ENCODE peak calls at places on chromosome 17, in ten cellular contexts. P is IMR-90, I is MM.1S, S is HCT116, W is GM12878, C is H1, U is PC-3, Q is K562, F is fibroblast of lung, K is mammary epithelial cell. T is an unnamed sample.
A peak's percentile ranks its signal among the peaks of the same experiment; 100 is the strongest.

GRCh38 chr17:80779961-80780380 is 211.7 kb upstream of the CHMP6 start:
- DNase-seq in F (peak; percentile 19), P (peak; percentile 82), U (no peak), W (no peak), K (no peak), C (no peak), Q (no peak), S (no peak), I (no peak), T (peak; percentile 49)

GRCh38 chr17:9937164-9937835 is 32.2 kb upstream of the RCVRN start:
- DNase-seq in S (no peak), U (no peak), C (no peak), K (no peak), Q (no peak), I (no peak), W (no peak), F (peak; percentile 45), P (no peak), T (peak; percentile 62)

GRCh38 chr17:21687136-21687953 is 5.0 kb upstream of the KCNJ18 start:
- DNase-seq in U (no peak), C (no peak), P (no peak), W (no peak), F (no peak), I (no peak), S (no peak), K (no peak), Q (no peak), T (peak; percentile 85)

GRCh38 chr17:61202564-61202963 is 197.1 kb upstream of the TBX2 start:
- DNase-seq in W (no peak), Q (no peak), U (peak; percentile 34), F (peak; percentile 38), C (no peak), I (no peak), S (no peak), K (no peak), P (peak; percentile 81), T (no peak)

GRCh38 chr17:33292184-33292980 is 713 bp downstream of the ASIC2 start:
- DNase-seq in F (peak; percentile 56), K (peak; percentile 50), P (peak; percentile 20), W (no peak), S (no peak), I (no peak), U (no peak), Q (peak; percentile 11), C (peak; percentile 21), T (no peak)

GRCh38 chr17:1762906-1763829 is 1.3 kb downstream of the SERPINF1 start:
- DNase-seq in S (no peak), W (no peak), Q (peak; percentile 79), I (no peak), U (no peak), K (no peak), F (peak; percentile 72), P (peak; percentile 74), C (no peak), T (peak; percentile 94)

GRCh38 chr17:35467824-35468223 is 19.3 kb upstream of the SLFN13 start:
- DNase-seq in F (no peak), C (no peak), S (no peak), K (no peak), W (no peak), P (no peak), Q (no peak), U (no peak), I (no peak), T (no peak)

GRCh38 chr17:62725791-62726249 is 82.3 kb downstream of the MARCHF10 start:
- DNase-seq in W (no peak), K (peak; percentile 58), P (peak; percentile 64), S (no peak), C (no peak), U (peak; percentile 87), Q (no peak), I (no peak), F (peak; percentile 85), T (no peak)

GRCh38 chr17:21368545-21369246 is 7.5 kb upstream of the KCNJ12 start:
- DNase-seq in C (no peak), S (no peak), I (no peak), W (no peak), U (peak; percentile 72), P (no peak), F (no peak), K (no peak), Q (no peak), T (no peak)

GRCh38 chr17:73901661-73902415 is 257.6 kb upstream of the SDK2 start:
- DNase-seq in S (no peak), P (no peak), U (no peak), K (peak; percentile 3), I (no peak), C (no peak), F (no peak), W (no peak), Q (no peak), T (no peak)

GRCh38 chr17:79861371-79862216 is 22.4 kb upstream of the CBX4 start:
- DNase-seq in P (no peak), U (no peak), Q (no peak), K (no peak), I (no peak), F (no peak), W (no peak), C (no peak), S (no peak), T (peak; percentile 72)

GRCh38 chr17:80826955-80827645 is 164.5 kb upstream of the CHMP6 start:
- DNase-seq in S (no peak), P (peak; percentile 99), W (no peak), F (peak; percentile 99), U (peak; percentile 96), K (peak; percentile 86), Q (no peak), C (no peak), I (no peak), T (peak; percentile 100)

GRCh38 chr17:41777579-41778188 is 8.8 kb downstream of the JUP start:
- DNase-seq in W (no peak), F (peak; percentile 94), C (no peak), S (no peak), I (no peak), Q (no peak), K (peak; percentile 65), P (peak; percentile 96), U (peak; percentile 92), T (peak; percentile 98)

GRCh38 chr17:8851600-8851999 is 15.9 kb downstream of the PIK3R6 start:
- DNase-seq in F (no peak), I (no peak), S (no peak), U (no peak), K (no peak), P (no peak), W (no peak), Q (no peak), C (no peak), T (no peak)

GRCh38 chr17:19448341-19449268 is 37.6 kb downstream of the RNF112 start:
- DNase-seq in U (peak; percentile 79), K (peak; percentile 82), W (no peak), P (peak; percentile 99), I (no peak), Q (no peak), F (peak; percentile 98), C (no peak), S (no peak), T (peak; percentile 96)

GRCh38 chr17:46071796-46072195 is 72.7 kb downstream of the STH start:
- DNase-seq in Q (no peak), F (no peak), W (no peak), U (no peak), I (no peak), K (no peak), P (no peak), C (no peak), S (no peak), T (no peak)
- H4K20me1 ChIP-seq in Q (no peaks in the 10 kb centered on the region), F (no peaks in the 10 kb centered on the region), W (no peaks in the 10 kb centered on the region), U (peaks cover 5% of the 10 kb centered on the region), I (no peaks in the 10 kb centered on the region), K (no peaks in the 10 kb centered on the region), P (peaks cover 49% of the 10 kb centered on the region), C (no peaks in the 10 kb centered on the region), S (peaks cover 29% of the 10 kb centered on the region), T (peaks cover 14% of the 10 kb centered on the region)

GRCh38 chr17:82112181-82112865 is 14.3 kb upstream of the FASN start:
- DNase-seq in S (no peak), K (no peak), P (no peak), F (no peak), I (no peak), Q (no peak), U (no peak), W (no peak), C (no peak), T (peak; percentile 73)

GRCh38 chr17:82108999-82109480 is 11.0 kb upstream of the FASN start:
- DNase-seq in F (no peak), Q (no peak), C (no peak), I (no peak), W (no peak), U (no peak), P (no peak), S (no peak), K (no peak), T (peak; percentile 72)

GRCh38 chr17:82108038-82108998 is 10.3 kb upstream of the FASN start:
- DNase-seq in K (no peak), F (no peak), W (no peak), I (no peak), Q (no peak), C (no peak), S (no peak), U (no peak), P (peak; percentile 5), T (peak; percentile 31)

GRCh38 chr17:82112866-82113390 is 14.9 kb upstream of the FASN start:
- DNase-seq in P (no peak), W (no peak), F (no peak), C (no peak), K (no peak), I (no peak), U (no peak), Q (no peak), S (no peak), T (no peak)

GRCh38 chr17:82110298-82110697 is 12.3 kb upstream of the FASN start:
- DNase-seq in Q (no peak), C (no peak), U (peak; percentile 94), W (no peak), S (no peak), I (no peak), K (peak; percentile 83), F (no peak), P (no peak), T (peak; percentile 62)
- H3K27ac ChIP-seq in Q (no peak overlapping the region), C (no peak overlapping the region), U (peak overlapping the region; percentile 72), W (no peak overlapping the region), S (no peak overlapping the region), I (no peak overlapping the region), K (no peak overlapping the region), F (no peak overlapping the region), P (no peak overlapping the region), T (no peak overlapping the region)

DNA sequence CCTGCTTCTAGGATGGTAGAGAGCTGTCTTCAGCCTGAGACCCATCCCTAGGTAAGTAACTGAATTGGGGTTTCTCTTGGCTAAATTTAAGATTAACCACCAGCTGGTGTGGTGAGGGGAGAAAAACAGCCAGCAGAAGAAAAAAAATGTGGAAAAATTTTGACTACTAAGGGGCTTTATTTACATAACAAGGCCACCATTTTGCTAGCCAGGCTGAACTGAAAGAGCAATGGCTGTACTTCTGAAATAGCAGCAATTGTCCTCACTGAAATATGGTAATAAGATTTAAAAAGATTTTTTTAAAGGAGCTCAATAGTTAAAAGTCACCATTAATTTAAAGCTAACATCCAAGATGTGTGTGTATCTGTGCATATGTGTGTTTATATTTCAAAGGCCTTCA is 12.4 kb upstream of the TRIM25 start:
- DNase-seq in K (no peak), S (no peak), F (no peak), P (no peak), W (no peak), U (no peak), Q (no peak), I (no peak), C (no peak), T (no peak)
- H3K4me3 ChIP-seq in K (no peak overlapping the region), S (no peak overlapping the region), F (no peak overlapping the region), P (no peak overlapping the region), W (no peak overlapping the region), U (no peak overlapping the region), Q (no peak overlapping the region), I (no peak overlapping the region), C (no peak overlapping the region), T (no peak overlapping the region)

GRCh38 chr17:17816831-17817551 is 19.8 kb downstream of the SREBF1 start:
- DNase-seq in K (no peak), U (no peak), F (no peak), Q (no peak), C (no peak), P (no peak), W (no peak), I (no peak), S (no peak), T (peak; percentile 92)
- H4K20me1 ChIP-seq in K (peaks cover 13% of the 10 kb centered on the region), U (peaks cover 31% of the 10 kb centered on the region), F (no peaks in the 10 kb centered on the region), Q (peaks cover 43% of the 10 kb centered on the region), C (peaks cover 44% of the 10 kb centered on the region), P (peaks cover 69% of the 10 kb centered on the region), W (no peaks in the 10 kb centered on the region), I (no peaks in the 10 kb centered on the region), S (no peaks in the 10 kb centered on the region), T (peaks cover 39% of the 10 kb centered on the region)

T was measured in osteoblast.